ENCODE peak calls at places on chromosome 18, in five cellular contexts. U is fibroblast of lung, P is left ventricle myocardium inferior, X is sigmoid colon, F is endodermal cell. M is an unnamed sample. For H3K36me3, the result is how much of the 10 kb centered on the place peaks cover.

GRCh38 chr18:31219395-31219794 is 56.7 kb upstream of the DSC1 start:
- DNase-seq in U (no peak), P (no peak), X (no peak), F (no peak), M (no peak)

GRCh38 chr18:45386256-45386655 is 229.0 kb upstream of the SLC14A2 start:
- DNase-seq in U (peak), P (no peak), X (no peak), F (peak), M (peak)

GRCh38 chr18:13217466-13217961 is 1.0 kb upstream of the LDLRAD4 start:
- DNase-seq in U (no peak), P (peak), X (peak), F (peak), M (peak)

GRCh38 chr18:76460482-76460881 is 34.6 kb downstream of the ZNF516 start:
- DNase-seq in U (peak), P (no peak), X (no peak), F (no peak), M (no peak)

GRCh38 chr18:67705748-67706147 is 189.2 kb upstream of the DSEL start:
- DNase-seq in U (peak), P (no peak), X (no peak), F (peak), M (no peak)

GRCh38 chr18:52288403-52289004 is 51.5 kb upstream of the DCC start:
- DNase-seq in U (no peak), P (no peak), X (no peak), F (peak), M (peak)

GRCh38 chr18:44502790-44503189 is 177.9 kb upstream of the SETBP1 start:
- DNase-seq in U (no peak), P (no peak), X (no peak), F (no peak), M (no peak)

GRCh38 chr18:274313-274712 is 6.5 kb upstream of the THOC1 start:
- DNase-seq in U (no peak), P (no peak), X (no peak), F (no peak), M (no peak)

GRCh38 chr18:23259701-23260661 is 124.7 kb downstream of the CABLES1 start:
- DNase-seq in U (peak), P (peak), X (peak), F (peak), M (peak)

GRCh38 chr18:61637905-61638304 is 254.9 kb downstream of the RNF152 start:
- DNase-seq in U (no peak), P (no peak), X (no peak), F (peak), M (no peak)

GRCh38 chr18:62876828-62877227 is 161.5 kb downstream of the PHLPP1 start:
- DNase-seq in U (no peak), P (no peak), X (no peak), F (no peak), M (no peak)

GRCh38 chr18:63431180-63431579 is 8.9 kb upstream of the VPS4B start:
- DNase-seq in U (no peak), P (no peak), X (no peak), F (no peak), M (no peak)

GRCh38 chr18:21110667-21111350 is 804 bp downstream of the ROCK1 start:
- DNase-seq in U (peak), P (peak), X (peak), F (peak), M (peak)

GRCh38 chr18:8757598-8757997 is 52.2 kb downstream of the MTCL1 start:
- DNase-seq in U (no peak), P (no peak), X (no peak), F (no peak), M (no peak)

GRCh38 chr18:56678836-56679565 is 27.8 kb downstream of the WDR7 start:
- DNase-seq in U (no peak), P (no peak), X (no peak), F (no peak), M (no peak)

GRCh38 chr18:57819119-57819518 is 16.0 kb upstream of the ATP8B1 start:
- DNase-seq in U (no peak), P (no peak), X (no peak), F (no peak), M (no peak)

GRCh38 chr18:57816208-57816999 is 13.3 kb upstream of the ATP8B1 start:
- DNase-seq in U (no peak), P (no peak), X (no peak), F (peak), M (no peak)

GRCh38 chr18:57814555-57814954 is 11.4 kb upstream of the ATP8B1 start:
- DNase-seq in U (no peak), P (no peak), X (no peak), F (no peak), M (no peak)

DNA sequence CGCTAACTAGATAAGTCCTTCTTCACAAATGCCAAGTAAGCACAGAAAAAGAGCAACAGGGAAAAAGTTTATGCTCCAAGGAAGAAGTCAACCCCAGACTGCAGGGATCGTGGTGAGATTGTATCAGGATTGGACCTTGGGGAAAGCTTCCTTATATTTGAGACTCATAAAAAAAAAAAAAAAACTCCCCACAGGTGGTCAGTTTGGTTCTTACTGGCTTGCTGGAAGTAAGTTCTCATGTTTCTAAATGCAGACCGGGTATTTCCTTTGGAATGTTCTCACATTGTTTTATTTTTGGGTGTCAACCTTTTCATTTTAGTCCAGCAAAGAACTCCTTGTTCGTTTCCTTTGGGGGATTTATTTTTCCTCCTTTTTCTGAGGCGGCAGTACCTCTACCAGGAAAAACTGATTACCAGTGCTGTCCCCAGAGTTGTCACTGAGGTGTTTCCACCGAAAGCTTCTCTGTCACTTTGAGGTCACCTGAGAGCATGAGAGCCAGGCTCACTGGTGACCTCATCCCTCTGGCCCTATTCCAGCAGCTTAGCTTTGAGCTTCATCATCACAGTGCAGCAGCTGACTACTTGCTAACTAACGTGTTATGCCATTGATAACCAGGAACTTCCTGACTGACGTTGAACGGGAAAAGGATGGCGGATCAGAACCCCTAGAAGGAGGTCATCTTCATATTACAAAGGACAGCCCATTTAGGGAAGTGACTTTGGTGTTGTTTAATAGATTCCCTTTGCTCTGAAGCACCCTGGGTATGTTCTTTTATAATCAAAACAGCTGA is 16.8 kb upstream of the ATP8B1 start:
- DNase-seq in U (peak), P (peak), X (no peak), F (peak), M (peak)
- H3K4me3 ChIP-seq in U (no peak), P (peak), X (no peak), F (no peak), M (peak)

GRCh38 chr18:79937103-79937860 is 14.2 kb downstream of the SLC66A2 start:
- DNase-seq in U (no peak), P (no peak), X (peak), F (peak), M (peak)
- H3K36me3 ChIP-seq in U (under half), P (half or more), X (under half), F (under half), M (half or more)

DNA sequence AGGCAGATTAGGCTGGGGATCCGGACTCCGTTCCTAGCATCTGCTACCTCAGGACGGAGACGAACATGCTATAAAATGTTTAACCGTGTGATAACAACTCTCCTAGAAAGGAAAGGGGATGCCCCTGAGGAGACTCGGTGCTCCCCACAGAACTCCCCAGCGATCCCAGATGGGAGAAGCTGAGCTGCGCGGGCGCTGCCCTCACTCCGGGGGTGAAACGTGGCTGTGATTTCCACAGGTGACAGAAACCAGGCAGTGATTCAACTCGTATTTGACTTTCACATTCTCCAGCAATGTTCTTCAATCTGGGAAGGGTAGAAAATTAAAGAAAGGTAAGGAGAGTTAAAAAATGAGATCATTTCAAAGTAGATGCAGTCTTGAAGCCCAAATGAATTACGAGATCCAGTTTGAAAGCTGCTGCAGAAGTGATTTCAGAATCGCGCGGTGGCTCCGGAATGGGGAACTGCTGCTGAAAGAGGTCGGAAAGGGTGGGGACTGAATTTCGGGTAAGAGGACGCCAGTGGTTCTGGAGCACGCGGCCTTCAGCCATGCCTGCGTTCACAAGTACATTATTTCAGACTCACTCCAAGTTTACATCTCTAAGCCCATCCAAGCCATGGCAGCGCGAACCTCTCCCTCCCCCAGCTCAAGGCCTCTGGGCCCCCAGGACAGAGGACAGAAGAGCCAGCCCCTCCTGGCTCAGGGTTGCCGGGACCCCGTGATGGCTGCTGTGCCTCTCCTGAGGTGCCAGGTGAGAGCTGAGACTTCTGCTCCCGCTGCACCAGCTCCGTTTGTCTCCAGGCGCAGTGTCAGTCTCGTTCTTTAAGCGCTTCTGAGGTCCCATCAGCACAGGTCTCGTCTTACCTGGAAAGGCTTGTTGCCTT is 39.5 kb downstream of the ADNP2 start:
- DNase-seq in U (peak), P (no peak), X (no peak), F (peak), M (no peak)
- H3K4me3 ChIP-seq in U (peak), P (peak), X (peak), F (no peak), M (peak)

DNA sequence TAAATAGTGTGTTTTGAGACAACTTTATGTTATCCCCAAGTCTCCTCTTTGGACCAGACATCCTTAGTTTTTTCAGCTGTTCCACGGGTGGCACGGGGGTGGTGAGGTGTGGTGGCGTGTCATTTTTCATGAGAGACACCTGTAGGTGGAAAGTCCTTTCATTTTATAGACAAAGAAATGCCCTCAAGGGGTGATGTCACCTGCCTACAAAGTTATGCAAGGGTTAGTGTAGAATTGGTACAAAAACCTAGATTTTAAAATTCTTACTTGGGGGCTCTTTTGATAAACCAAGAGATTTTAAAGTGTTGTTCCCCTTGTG is 15.3 kb downstream of the CTDP1 start:
- DNase-seq in U (no peak), P (no peak), X (peak), F (no peak), M (no peak)
- H3K36me3 ChIP-seq in U (under half), P (under half), X (under half), F (under half), M (under half)

DNA sequence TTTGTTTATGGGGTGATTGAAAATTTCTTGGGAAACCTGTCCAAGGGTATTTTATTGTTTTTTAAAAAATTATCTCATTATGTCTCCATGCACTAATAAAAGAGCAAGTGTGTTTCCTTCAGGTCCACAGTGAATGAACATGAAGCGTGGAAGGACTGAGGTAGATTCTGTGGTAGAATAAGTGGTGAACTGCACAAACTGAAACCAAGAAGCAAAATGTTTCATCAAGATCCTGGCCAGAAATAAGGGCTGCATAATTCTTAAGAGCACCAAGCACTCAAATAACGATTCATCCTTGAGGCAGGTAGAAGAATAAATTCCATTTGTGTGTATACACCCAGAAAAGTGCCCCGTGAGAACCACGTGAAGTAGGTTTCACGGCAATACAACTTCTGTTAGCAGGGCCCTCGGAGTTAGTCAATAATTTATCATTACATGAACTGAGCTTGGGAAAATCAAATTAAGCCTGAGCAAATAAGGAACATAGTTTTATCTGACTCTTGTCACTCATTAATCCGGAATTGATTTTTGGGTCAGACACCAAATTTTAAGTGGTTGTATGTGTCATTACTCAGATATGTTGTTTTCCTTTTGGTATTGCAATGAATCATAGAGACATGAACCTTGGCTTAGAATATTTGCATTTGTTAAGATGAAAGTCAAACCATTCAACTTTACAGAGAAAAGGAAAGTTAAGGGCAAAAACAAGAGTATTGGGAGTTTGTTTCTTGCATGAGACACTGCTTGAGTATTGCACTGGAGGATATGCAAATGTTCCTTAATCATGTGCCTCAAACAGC is 472.5 kb upstream of the NETO1 start:
- DNase-seq in U (peak), P (no peak), X (no peak), F (no peak), M (no peak)
- H3K4me3 ChIP-seq in U (no peak), P (no peak), X (no peak), F (no peak), M (no peak)

GRCh38 chr18:12027046-12027445 is 45.7 kb downstream of the IMPA2 start:
- DNase-seq in U (no peak), P (peak), X (peak), F (no peak), M (no peak)
- H3K36me3 ChIP-seq in U (under half), P (under half), X (under half), F (under half), M (under half)

GRCh38 chr18:55420977-55421611 is 166.9 kb downstream of the TCF4 start:
- DNase-seq in U (peak), P (no peak), X (no peak), F (no peak), M (no peak)
- H3K4me3 ChIP-seq in U (peak), P (peak), X (no peak), F (no peak), M (no peak)

GRCh38 chr18:42413870-42414269 is 458.8 kb downstream of the PIK3C3 start:
- DNase-seq in U (peak), P (no peak), X (no peak), F (no peak), M (no peak)

GRCh38 chr18:42409005-42409404 is 454.0 kb downstream of the PIK3C3 start:
- DNase-seq in U (no peak), P (no peak), X (no peak), F (no peak), M (no peak)

GRCh38 chr18:42412896-42413295 is 457.9 kb downstream of the PIK3C3 start:
- DNase-seq in U (no peak), P (no peak), X (no peak), F (no peak), M (no peak)

GRCh38 chr18:42414756-42415454 is 459.9 kb downstream of the PIK3C3 start:
- DNase-seq in U (peak), P (no peak), X (no peak), F (no peak), M (no peak)

GRCh38 chr18:42412281-42412680 is 457.2 kb downstream of the PIK3C3 start:
- DNase-seq in U (no peak), P (no peak), X (no peak), F (no peak), M (no peak)
- H3K36me3 ChIP-seq in U (under half), P (under half), X (under half), F (under half), M (under half)

DNA sequence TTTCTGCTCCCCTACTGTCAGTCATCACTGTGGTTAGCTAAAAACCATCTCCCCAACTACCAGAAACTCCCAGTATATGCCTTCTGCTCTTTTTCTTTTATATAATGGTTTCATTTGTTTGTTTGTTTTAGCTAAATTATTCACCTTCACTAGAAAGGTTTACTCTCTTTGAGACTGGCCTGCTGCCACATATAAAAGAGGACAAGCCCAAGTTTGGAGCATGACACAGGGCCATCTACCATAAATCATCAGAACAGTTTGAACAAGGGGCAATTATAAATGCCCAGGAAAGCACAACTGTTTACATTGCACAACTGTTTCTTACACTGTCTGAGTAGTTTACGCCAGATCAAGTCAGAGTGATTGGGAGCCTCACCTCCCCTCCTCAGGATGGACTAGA is 471.0 kb upstream of the PIK3C3 start:
- DNase-seq in U (no peak), P (no peak), X (no peak), F (no peak), M (no peak)
- H3K4me3 ChIP-seq in U (no peak), P (no peak), X (no peak), F (no peak), M (no peak)